ENCODE peak calls at places on chromosomes 13 and 19, in five cellular contexts. E is cardiac muscle cell, N is lower lobe of right lung, U is epithelial cell of proximal tubule, D is tibial artery. H is an unnamed sample.

GRCh38 chr13:98144501-98145350 is 1.8 kb downstream of the FARP1 start:
- DNase-seq in U (no peak), D (no peak), N (peak), E (peak), H (no peak)

GRCh38 chr13:44679602-44680001 is 103.5 kb upstream of the TSC22D1 start:
- DNase-seq in U (no peak), D (no peak), E (no peak), N (no peak), H (no peak)

GRCh38 chr19:39193785-39194184 is 3.0 kb upstream of the NCCRP1 start:
- DNase-seq in U (no peak), D (no peak), N (no peak), E (peak), H (no peak)

GRCh38 chr13:23477096-23477495 is 43.6 kb upstream of the SACS start:
- DNase-seq in D (no peak), N (no peak), U (no peak), E (peak), H (no peak)

GRCh38 chr13:113777311-113778260 is 18.6 kb downstream of the TMEM255B start:
- DNase-seq in N (no peak), U (no peak), D (no peak), E (peak), H (no peak)

GRCh38 chr13:59743195-59743594 is 420.5 kb downstream of the DIAPH3 start:
- DNase-seq in U (no peak), N (no peak), D (no peak), E (no peak), H (no peak)

GRCh38 chr19:17765069-17765618 is 13.9 kb downstream of the FCHO1 start:
- DNase-seq in E (no peak), D (peak), U (no peak), N (peak), H (no peak)

GRCh38 chr13:31050486-31051400 is 111.0 kb downstream of the HSPH1 start:
- DNase-seq in U (no peak), D (no peak), N (no peak), E (peak), H (no peak)

GRCh38 chr19:10074153-10074552 is 12.0 kb upstream of the SHFL start:
- DNase-seq in N (no peak), E (peak), U (no peak), D (no peak), H (peak)

GRCh38 chr19:41707502-41707812 is 969 bp upstream of the CEACAM5 start:
- DNase-seq in E (no peak), N (no peak), D (no peak), U (no peak), H (no peak)
- TF ChIP-seq CTCF in E (no peak), N (no peak), D (no peak), U (no peak), H (no peak)

GRCh38 chr13:42970824-42971669 is 21.0 kb downstream of the EPSTI1 start:
- DNase-seq in E (peak), U (no peak), D (peak), N (no peak), H (peak)
- TF ChIP-seq CTCF in E (peak), U (peak), D (peak), N (peak), H (peak)

GRCh38 chr13:66689037-66689619 is 541.0 kb downstream of the PCDH9 start:
- DNase-seq in E (peak), U (no peak), D (no peak), N (no peak), H (no peak)

GRCh38 chr13:66691149-66691548 is 539.0 kb downstream of the PCDH9 start:
- DNase-seq in E (no peak), N (no peak), U (no peak), D (no peak), H (no peak)

GRCh38 chr13:66693656-66694055 is 536.5 kb downstream of the PCDH9 start:
- DNase-seq in E (peak), D (no peak), N (no peak), U (no peak), H (no peak)

GRCh38 chr13:66689628-66690027 is 540.5 kb downstream of the PCDH9 start:
- DNase-seq in D (no peak), N (no peak), U (no peak), E (peak), H (no peak)
- TF ChIP-seq CTCF in D (no peak), N (no peak), U (peak), E (peak), H (no peak)

GRCh38 chr13:52851153-52851962 is 2.9 kb upstream of the PCDH8 start:
- DNase-seq in E (peak), D (peak), U (no peak), N (peak), H (peak)
- TF ChIP-seq CTCF in E (no peak), D (no peak), U (no peak), N (no peak), H (no peak)

DNA sequence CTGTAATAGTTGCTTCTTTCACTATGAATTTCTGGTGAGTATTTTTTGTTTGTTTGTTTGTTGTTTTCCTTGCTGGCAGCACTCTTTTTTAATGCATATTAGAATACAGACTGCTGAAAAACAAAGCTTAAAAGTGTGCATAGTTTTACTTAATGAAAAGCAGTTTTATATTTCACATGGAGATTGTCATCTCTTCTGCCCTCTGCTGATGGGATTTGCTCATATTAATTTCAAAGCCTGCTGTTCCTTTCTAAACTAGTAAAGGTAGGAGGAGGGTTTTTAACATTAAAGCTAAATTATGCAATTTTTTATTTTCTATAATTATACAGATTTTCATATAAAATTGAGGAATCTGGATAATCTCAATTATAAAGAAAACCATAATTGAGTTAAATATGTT is 692.6 kb upstream of the SLITRK1 start:
- DNase-seq in N (no peak), D (no peak), E (peak), U (no peak), H (no peak)
- TF ChIP-seq CTCF in N (no peak), D (no peak), E (peak), U (peak), H (no peak)

GRCh38 chr13:108220042-108220441 is 1.9 kb downstream of the ABHD13 start:
- DNase-seq in U (no peak), N (peak), D (no peak), E (no peak), H (no peak)
- TF ChIP-seq CTCF in U (peak), N (no peak), D (no peak), E (no peak), H (peak)

GRCh38 chr19:4622695-4623421 is 16.5 kb upstream of the TNFAIP8L1 start:
- DNase-seq in D (no peak), U (no peak), N (no peak), E (no peak), H (no peak)
- TF ChIP-seq CTCF in D (no peak), U (no peak), N (no peak), E (peak), H (no peak)